ENCODE peak calls at places on chromosomes 4 and X, in four cellular contexts. N, S, Z and A are unnamed samples.

GRCh38 chr4:150540959-150541360 is 41.0 kb upstream of the MAB21L2 start:
- DNase-seq in S (no peak), Z (no peak), N (no peak), A (peak)

GRCh38 chrX:87846956-87847355 is 329.4 kb downstream of the KLHL4 start:
- DNase-seq in S (peak), N (no peak), Z (no peak), A (no peak)

GRCh38 chrX:103780701-103781402 is 4.2 kb downstream of the PLP1 start:
- DNase-seq in N (no peak), Z (no peak), S (no peak), A (no peak)

GRCh38 chr4:72553540-72553939 is 15.5 kb downstream of the ADAMTS3 start:
- DNase-seq in Z (no peak), S (no peak), N (no peak), A (peak)

GRCh38 chr4:101944649-101945048 is 154.1 kb downstream of the BANK1 start:
- DNase-seq in S (no peak), N (no peak), Z (no peak), A (no peak)

GRCh38 chr4:62093735-62094134 is 893.6 kb downstream of the ADGRL3 start:
- DNase-seq in S (no peak), N (no peak), Z (no peak), A (no peak)

GRCh38 chr4:123699823-123700822 is 303.5 kb downstream of the SPRY1 start:
- DNase-seq in S (peak), Z (no peak), N (no peak), A (no peak)

GRCh38 chrX:23736030-23736429 is 7.0 kb downstream of the ACOT9 start:
- DNase-seq in N (no peak), Z (no peak), S (no peak), A (no peak)

GRCh38 chr4:145760176-145760575 is 80.2 kb downstream of the C4orf51 start:
- DNase-seq in S (no peak), Z (no peak), N (no peak), A (no peak)

GRCh38 chrX:32480019-32480418 is 731.3 kb downstream of the DMD start:
- DNase-seq in N (no peak), S (no peak), Z (no peak), A (no peak)

GRCh38 chrX:110258552-110258951 is 59.3 kb downstream of the AMMECR1 start:
- DNase-seq in N (no peak), S (no peak), Z (no peak), A (no peak)

GRCh38 chr4:114384629-114385028 is 214.0 kb upstream of the UGT8 start:
- DNase-seq in S (peak), Z (no peak), N (no peak), A (no peak)

GRCh38 chr4:83894831-83895230 is 358.9 kb downstream of the GPAT3 start:
- DNase-seq in Z (no peak), S (no peak), N (no peak), A (no peak)

GRCh38 chr4:30839583-30840520 is 119.7 kb downstream of the PCDH7 start:
- DNase-seq in Z (no peak), S (no peak), N (no peak), A (no peak)

GRCh38 chrX:16316336-16316735 is 149.1 kb downstream of the MAGEB17 start:
- DNase-seq in N (no peak), Z (no peak), S (no peak), A (no peak)

GRCh38 chr4:88177981-88178632 is 19.7 kb upstream of the ABCG2 start:
- DNase-seq in S (peak), Z (peak), N (no peak), A (peak)
- TF ChIP-seq CHD2 in S (no peak), Z (no peak), N (no peak), A (no peak)

GRCh38 chr4:174266416-174266815 is 17.1 kb downstream of the FBXO8 start:
- DNase-seq in S (no peak), N (no peak), Z (no peak), A (no peak)

GRCh38 chr4:174263445-174263736 is 20.1 kb downstream of the FBXO8 start:
- DNase-seq in Z (no peak), S (no peak), N (no peak), A (no peak)

GRCh38 chr4:174260099-174260498 is 23.4 kb downstream of the FBXO8 start:
- DNase-seq in N (no peak), S (peak), Z (peak), A (no peak)

GRCh38 chr4:174262624-174263444 is 20.6 kb downstream of the FBXO8 start:
- DNase-seq in Z (no peak), S (no peak), N (no peak), A (no peak)

GRCh38 chr4:174265917-174266316 is 17.6 kb downstream of the FBXO8 start:
- DNase-seq in S (no peak), Z (no peak), N (no peak), A (no peak)
- TF ChIP-seq CHD4 in S (no peak), Z (no peak), N (no peak), A (no peak)

GRCh38 chr4:8353912-8354453 is 84.4 kb downstream of the HTRA3 start:
- DNase-seq in S (no peak), Z (no peak), N (no peak), A (no peak)
- TF ChIP-seq CHD2 in S (no peak), Z (no peak), N (no peak), A (no peak)

GRCh38 chr4:173188648-173189047 is 20.0 kb downstream of the GALNT7 start:
- DNase-seq in Z (no peak), N (no peak), S (no peak), A (no peak)

GRCh38 chr4:173194175-173194574 is 25.6 kb downstream of the GALNT7 start:
- DNase-seq in Z (no peak), N (no peak), S (no peak), A (no peak)

GRCh38 chr4:173192375-173193162 is 24.0 kb downstream of the GALNT7 start:
- DNase-seq in Z (no peak), S (no peak), N (no peak), A (no peak)

GRCh38 chr4:173189117-173189693 is 20.6 kb downstream of the GALNT7 start:
- DNase-seq in S (no peak), N (no peak), Z (no peak), A (no peak)

GRCh38 chr4:173191623-173192041 is 23.0 kb downstream of the GALNT7 start:
- DNase-seq in Z (no peak), N (no peak), S (no peak), A (no peak)
- TF ChIP-seq CHD4 in Z (no peak), N (no peak), S (no peak), A (no peak)

GRCh38 chrX:22325091-22325490 is 52.4 kb downstream of the CBLL2 start:
- DNase-seq in Z (no peak), S (no peak), N (no peak), A (no peak)
- TF ChIP-seq CHD2 in Z (no peak), S (no peak), N (no peak), A (no peak)

GRCh38 chr4:1022739-1023066 is 11.3 kb downstream of the FGFRL1 start:
- DNase-seq in N (no peak), Z (no peak), S (no peak), A (peak)

GRCh38 chr4:1023241-1023640 is 11.8 kb downstream of the FGFRL1 start:
- DNase-seq in N (no peak), S (no peak), Z (no peak), A (no peak)

GRCh38 chr4:1021386-1022050 is 10.1 kb downstream of the FGFRL1 start:
- DNase-seq in N (peak), S (no peak), Z (no peak), A (no peak)

GRCh38 chr4:1023895-1024740 is 12.7 kb downstream of the FGFRL1 start:
- DNase-seq in S (no peak), Z (no peak), N (no peak), A (peak)

GRCh38 chr4:1022051-1022738 is 10.8 kb downstream of the FGFRL1 start:
- DNase-seq in Z (no peak), N (no peak), S (no peak), A (no peak)
- TF ChIP-seq CHD4 in Z (no peak), N (no peak), S (no peak), A (no peak)

DNA sequence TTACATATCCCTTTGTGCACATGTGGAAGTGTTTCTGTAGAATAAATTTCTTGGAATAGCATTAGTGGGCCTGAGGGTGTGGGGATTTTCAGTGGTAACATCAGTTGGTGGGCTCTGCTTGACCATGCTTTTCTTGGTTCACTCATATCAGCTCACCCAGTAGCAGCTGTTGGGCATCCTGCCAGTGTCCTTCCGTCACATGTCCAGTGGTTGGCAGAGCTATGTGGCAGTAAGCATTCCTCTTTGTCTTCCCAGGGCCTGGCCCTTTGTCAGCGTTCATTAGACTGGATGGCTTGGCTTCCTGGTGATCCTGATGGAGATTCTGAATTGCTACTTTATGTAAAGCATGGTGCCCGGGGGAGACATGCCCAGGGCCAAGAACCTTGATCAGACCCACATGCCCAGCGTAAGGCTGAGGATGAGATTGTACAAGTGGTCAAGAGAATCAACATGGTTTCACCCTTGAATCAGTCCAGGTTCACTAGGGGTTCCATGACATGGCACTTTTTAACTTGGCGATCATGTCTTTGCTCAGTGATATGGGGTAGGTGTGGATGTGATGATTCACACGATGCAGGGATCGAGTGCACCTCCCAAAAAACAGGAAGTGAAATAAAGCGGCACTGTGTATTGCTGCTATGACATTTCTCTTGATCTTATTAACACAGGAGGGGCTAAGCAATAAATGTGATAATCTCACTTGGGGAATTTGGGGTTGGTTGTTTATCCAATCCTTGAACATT is 72.1 kb upstream of the IGFBP7 start:
- DNase-seq in N (no peak), Z (no peak), S (no peak), A (no peak)
- TF ChIP-seq CHD2 in N (no peak), Z (no peak), S (no peak), A (no peak)

DNA sequence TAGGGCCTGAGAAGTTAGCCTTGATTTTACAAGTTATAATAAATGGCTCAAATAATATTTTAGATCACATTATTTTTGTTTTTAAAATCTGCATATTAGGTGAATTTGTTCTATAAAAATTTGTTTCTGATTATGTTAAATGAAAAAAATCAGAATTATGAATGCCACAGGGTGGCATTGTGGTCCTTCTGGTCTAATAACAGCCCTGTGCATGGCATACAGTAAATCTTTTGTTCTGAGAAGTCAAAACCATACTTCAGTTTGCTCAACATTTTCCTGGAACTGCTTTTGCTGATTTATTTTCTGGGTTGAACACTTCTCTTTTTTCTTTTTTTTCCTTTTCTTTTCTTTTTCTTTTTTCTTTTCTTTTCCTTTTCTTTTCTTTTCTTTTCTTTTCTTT is 101.0 kb upstream of the UBQLN2 start:
- DNase-seq in N (no peak), S (no peak), Z (no peak), A (no peak)
- TF ChIP-seq CHD4 in N (no peak), S (no peak), Z (no peak), A (no peak)

GRCh38 chr4:151618858-151619257 is 141.9 kb downstream of the GATB start:
- DNase-seq in Z (no peak), N (no peak), S (no peak), A (no peak)
- TF ChIP-seq CHD2 in Z (no peak), N (no peak), S (no peak), A (no peak)